ENCODE peak calls at places on chromosomes 5 and 9, in six cellular contexts. One of them, this sample, is unnamed.

GRCh38 chr5:7047862-7048261 is 334.6 kb downstream of the TENT4A start:
- DNase-seq in endothelial cell of umbilical vein: no peak
- DNase-seq in fibroblast of lung: no peak
- DNase-seq in mammary epithelial cell: no peak
- DNase-seq in GM12878: no peak
- DNase-seq in IMR-90: no peak
- DNase-seq in this sample: no peak

GRCh38 chr5:172284275-172284971 is 859 bp upstream of the UBTD2 start:
- DNase-seq in IMR-90: no peak
- DNase-seq in mammary epithelial cell: no peak
- DNase-seq in GM12878: no peak
- DNase-seq in fibroblast of lung: peak
- DNase-seq in endothelial cell of umbilical vein: peak
- DNase-seq in this sample: peak

GRCh38 chr5:5270958-5271605 is 131.0 kb downstream of the ADAMTS16 start:
- DNase-seq in IMR-90: peak
- DNase-seq in endothelial cell of umbilical vein: peak
- DNase-seq in GM12878: no peak
- DNase-seq in fibroblast of lung: peak
- DNase-seq in mammary epithelial cell: peak
- DNase-seq in this sample: peak

GRCh38 chr9:133148351-133149129 is 15.2 kb downstream of the GBGT1 start:
- DNase-seq in mammary epithelial cell: peak
- DNase-seq in GM12878: no peak
- DNase-seq in IMR-90: peak
- DNase-seq in endothelial cell of umbilical vein: peak
- DNase-seq in fibroblast of lung: peak
- DNase-seq in this sample: peak

GRCh38 chr9:132224645-132225044 is 62.8 kb downstream of the NTNG2 start:
- DNase-seq in GM12878: no peak
- DNase-seq in endothelial cell of umbilical vein: no peak
- DNase-seq in mammary epithelial cell: no peak
- DNase-seq in IMR-90: no peak
- DNase-seq in fibroblast of lung: no peak
- DNase-seq in this sample: peak

GRCh38 chr5:85648495-85648894 is 969.2 kb upstream of the COX7C start:
- DNase-seq in GM12878: no peak
- DNase-seq in fibroblast of lung: no peak
- DNase-seq in mammary epithelial cell: no peak
- DNase-seq in IMR-90: no peak
- DNase-seq in endothelial cell of umbilical vein: no peak
- DNase-seq in this sample: no peak

GRCh38 chr5:58999804-59000595 is 417.1 kb downstream of the RAB3C start:
- DNase-seq in fibroblast of lung: peak
- DNase-seq in GM12878: no peak
- DNase-seq in endothelial cell of umbilical vein: no peak
- DNase-seq in IMR-90: no peak
- DNase-seq in mammary epithelial cell: no peak
- DNase-seq in this sample: no peak

GRCh38 chr9:129774791-129775149 is 21.9 kb upstream of the PTGES start:
- DNase-seq in GM12878: no peak
- DNase-seq in mammary epithelial cell: no peak
- DNase-seq in IMR-90: no peak
- DNase-seq in fibroblast of lung: no peak
- DNase-seq in endothelial cell of umbilical vein: no peak
- DNase-seq in this sample: no peak

GRCh38 chr5:94778712-94779111 is 160.2 kb downstream of the SLF1 start:
- DNase-seq in GM12878: no peak
- DNase-seq in mammary epithelial cell: no peak
- DNase-seq in fibroblast of lung: no peak
- DNase-seq in endothelial cell of umbilical vein: no peak
- DNase-seq in IMR-90: no peak
- DNase-seq in this sample: no peak

GRCh38 chr5:40428129-40428528 is 251.6 kb upstream of the PTGER4 start:
- DNase-seq in mammary epithelial cell: peak
- DNase-seq in fibroblast of lung: peak
- DNase-seq in endothelial cell of umbilical vein: peak
- DNase-seq in GM12878: no peak
- DNase-seq in IMR-90: peak
- DNase-seq in this sample: peak

GRCh38 chr9:93810028-93810971 is 144.9 kb downstream of the BARX1 start:
- DNase-seq in IMR-90: no peak
- DNase-seq in endothelial cell of umbilical vein: no peak
- DNase-seq in fibroblast of lung: no peak
- DNase-seq in GM12878: no peak
- DNase-seq in mammary epithelial cell: no peak
- DNase-seq in this sample: no peak

GRCh38 chr5:9786378-9787360 is 156.5 kb upstream of the TAS2R1 start:
- DNase-seq in fibroblast of lung: no peak
- DNase-seq in GM12878: no peak
- DNase-seq in endothelial cell of umbilical vein: no peak
- DNase-seq in IMR-90: no peak
- DNase-seq in mammary epithelial cell: no peak
- DNase-seq in this sample: no peak

GRCh38 chr9:77999231-77999631 is 32.4 kb downstream of the GNAQ start:
- DNase-seq in GM12878: no peak
- DNase-seq in endothelial cell of umbilical vein: peak
- DNase-seq in fibroblast of lung: peak
- DNase-seq in IMR-90: peak
- DNase-seq in mammary epithelial cell: no peak
- DNase-seq in this sample: no peak

GRCh38 chr5:176578391-176578808 is 29.3 kb downstream of the CDHR2 start:
- DNase-seq in endothelial cell of umbilical vein: peak
- DNase-seq in fibroblast of lung: peak
- DNase-seq in mammary epithelial cell: peak
- DNase-seq in IMR-90: peak
- DNase-seq in GM12878: no peak
- DNase-seq in this sample: peak

GRCh38 chr9:134983094-134983493 is 65.4 kb upstream of the FCN1 start:
- DNase-seq in endothelial cell of umbilical vein: peak
- DNase-seq in IMR-90: no peak
- DNase-seq in mammary epithelial cell: no peak
- DNase-seq in GM12878: peak
- DNase-seq in fibroblast of lung: no peak
- DNase-seq in this sample: peak

GRCh38 chr5:163350083-163350482 is 87.3 kb upstream of the CCNG1 start:
- DNase-seq in endothelial cell of umbilical vein: no peak
- DNase-seq in IMR-90: no peak
- DNase-seq in mammary epithelial cell: no peak
- DNase-seq in GM12878: no peak
- DNase-seq in fibroblast of lung: no peak
- DNase-seq in this sample: peak

GRCh38 chr9:69785757-69786156 is 25.9 kb upstream of the PTAR1 start:
- DNase-seq in IMR-90: peak
- DNase-seq in fibroblast of lung: peak
- DNase-seq in GM12878: no peak
- DNase-seq in mammary epithelial cell: peak
- DNase-seq in endothelial cell of umbilical vein: peak
- DNase-seq in this sample: no peak

DNA sequence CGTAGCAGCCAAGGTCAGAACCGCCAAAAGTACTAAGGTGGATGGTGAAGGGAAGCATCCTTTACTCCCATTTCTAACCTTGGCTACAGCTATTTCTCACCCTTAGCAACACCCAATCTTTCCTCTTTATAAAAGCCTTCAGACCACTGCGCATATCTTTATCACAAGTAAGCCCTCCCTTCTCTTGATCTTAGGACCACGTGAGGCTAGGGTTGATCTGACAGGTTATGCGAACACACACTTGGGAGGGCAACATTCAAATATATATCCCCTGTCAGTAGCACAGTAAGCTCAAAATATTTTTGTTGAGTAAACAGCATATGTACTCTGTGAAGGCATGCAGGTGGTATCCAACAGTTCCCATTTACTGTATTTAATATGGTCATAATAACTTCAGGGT is 1.5 kb downstream of the ARSB start:
- DNase-seq in IMR-90: no peak
- DNase-seq in fibroblast of lung: no peak
- DNase-seq in mammary epithelial cell: no peak
- DNase-seq in GM12878: no peak
- DNase-seq in endothelial cell of umbilical vein: no peak
- DNase-seq in this sample: no peak
- H3K4me2 ChIP-seq in IMR-90: peak
- H3K4me2 ChIP-seq in fibroblast of lung: peak
- H3K4me2 ChIP-seq in mammary epithelial cell: peak
- H3K4me2 ChIP-seq in GM12878: peak
- H3K4me2 ChIP-seq in endothelial cell of umbilical vein: peak
- H3K4me2 ChIP-seq in this sample: peak

DNA sequence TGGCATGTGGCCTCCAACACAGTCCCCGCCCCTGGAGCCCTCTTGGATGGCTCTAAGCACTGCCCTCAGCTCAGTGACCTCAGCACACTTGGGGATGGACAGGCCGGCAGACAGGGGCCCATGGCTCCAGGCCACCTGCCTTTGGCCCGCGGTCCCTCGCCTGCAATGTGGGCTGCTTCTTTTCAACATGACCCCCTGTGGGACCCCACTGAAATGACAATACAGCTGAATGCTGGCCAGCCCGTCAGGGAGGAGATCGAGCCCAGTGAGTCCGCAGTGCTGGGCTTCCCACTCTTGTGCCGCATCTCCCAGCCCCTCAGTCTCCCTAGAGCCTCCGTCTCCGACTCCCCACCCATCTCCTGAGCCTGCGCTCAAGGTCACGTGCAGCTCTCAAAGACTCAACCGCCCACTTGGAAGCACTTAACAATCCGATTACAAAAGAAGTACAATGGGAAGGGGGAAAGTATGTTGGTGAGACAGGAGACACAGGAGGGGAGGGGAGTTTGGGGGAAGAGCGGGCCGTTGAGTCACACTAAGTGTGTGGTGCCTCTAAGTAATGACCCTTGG is 238.9 kb downstream of the HSPA4 start:
- DNase-seq in fibroblast of lung: peak
- DNase-seq in GM12878: no peak
- DNase-seq in endothelial cell of umbilical vein: no peak
- DNase-seq in mammary epithelial cell: no peak
- DNase-seq in IMR-90: no peak
- DNase-seq in this sample: no peak
- H3K27ac ChIP-seq in fibroblast of lung: no peak
- H3K27ac ChIP-seq in GM12878: no peak
- H3K27ac ChIP-seq in endothelial cell of umbilical vein: no peak
- H3K27ac ChIP-seq in mammary epithelial cell: no peak
- H3K27ac ChIP-seq in IMR-90: no peak
- H3K27ac ChIP-seq in this sample: no peak

DNA sequence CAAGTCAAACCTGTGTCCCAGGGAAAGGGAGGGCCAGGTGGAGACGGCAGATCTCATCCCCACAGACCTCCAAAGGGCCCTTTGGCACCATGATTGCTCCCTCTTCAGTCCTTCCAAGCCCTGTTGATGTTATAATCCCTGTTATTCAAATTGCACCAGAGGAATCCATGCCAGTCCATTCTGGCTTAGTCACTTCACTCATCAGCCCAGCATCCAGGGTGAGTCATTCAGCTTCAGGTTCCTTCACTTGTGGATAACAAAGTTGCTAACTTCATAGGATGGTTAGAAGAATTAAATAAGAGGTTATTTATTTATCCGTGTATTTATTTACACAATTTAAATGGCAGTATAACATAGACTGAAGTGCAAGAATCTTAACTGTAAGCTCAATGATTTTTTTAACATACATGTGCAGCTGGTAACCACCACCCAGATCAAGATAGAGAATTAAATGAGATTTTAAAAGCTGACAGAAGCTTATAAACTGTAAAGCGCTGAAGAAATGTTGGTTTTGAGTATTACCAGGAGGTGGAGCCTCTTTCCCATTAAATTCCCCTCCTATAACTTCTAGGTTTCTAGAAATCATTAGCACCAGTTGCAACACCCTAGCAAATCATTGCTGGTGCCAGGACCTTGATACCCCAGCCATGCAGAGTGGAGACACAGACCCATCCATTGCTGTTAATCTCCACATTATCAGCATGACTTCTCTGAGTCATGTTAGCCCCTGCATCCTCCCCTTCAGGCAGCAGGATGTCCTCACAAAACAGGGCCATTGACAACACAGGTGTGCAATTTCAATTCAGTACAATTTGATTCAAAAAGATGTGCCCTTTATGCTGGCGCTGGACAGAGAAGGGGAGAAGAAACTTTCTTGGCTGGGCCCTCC is 77.4 kb downstream of the SEC61B start:
- DNase-seq in fibroblast of lung: peak
- DNase-seq in endothelial cell of umbilical vein: peak
- DNase-seq in mammary epithelial cell: peak
- DNase-seq in IMR-90: peak
- DNase-seq in GM12878: no peak
- DNase-seq in this sample: peak
- TF ChIP-seq CTCF in fibroblast of lung: peak
- TF ChIP-seq CTCF in endothelial cell of umbilical vein: no peak
- TF ChIP-seq CTCF in mammary epithelial cell: peak
- TF ChIP-seq CTCF in IMR-90: peak
- TF ChIP-seq CTCF in GM12878: peak
- TF ChIP-seq CTCF in this sample: no peak

DNA sequence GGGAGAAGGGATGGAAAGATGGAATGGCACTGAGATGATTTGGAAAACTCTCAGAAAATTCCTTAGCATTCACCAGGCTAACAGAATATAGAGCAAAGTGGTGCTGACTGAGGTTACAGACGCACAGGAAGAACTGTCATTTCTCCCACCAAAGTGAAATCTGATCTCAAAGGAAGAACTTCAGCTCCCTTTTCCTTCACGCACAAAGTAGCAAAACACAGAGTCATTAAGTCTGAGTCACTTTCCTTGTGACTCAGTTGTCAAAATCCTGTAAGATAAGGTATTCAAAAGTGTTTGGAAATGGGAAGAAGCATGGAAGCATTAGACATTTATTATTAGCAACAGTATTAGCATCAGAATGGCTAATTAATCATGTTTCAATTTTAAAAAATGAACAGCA is 11.7 kb downstream of the MPDZ start:
- DNase-seq in IMR-90: peak
- DNase-seq in mammary epithelial cell: peak
- DNase-seq in GM12878: no peak
- DNase-seq in fibroblast of lung: peak
- DNase-seq in endothelial cell of umbilical vein: peak
- DNase-seq in this sample: peak
- H3K4me2 ChIP-seq in IMR-90: no peak
- H3K4me2 ChIP-seq in mammary epithelial cell: peak
- H3K4me2 ChIP-seq in GM12878: no peak
- H3K4me2 ChIP-seq in fibroblast of lung: peak
- H3K4me2 ChIP-seq in endothelial cell of umbilical vein: peak
- H3K4me2 ChIP-seq in this sample: peak

DNA sequence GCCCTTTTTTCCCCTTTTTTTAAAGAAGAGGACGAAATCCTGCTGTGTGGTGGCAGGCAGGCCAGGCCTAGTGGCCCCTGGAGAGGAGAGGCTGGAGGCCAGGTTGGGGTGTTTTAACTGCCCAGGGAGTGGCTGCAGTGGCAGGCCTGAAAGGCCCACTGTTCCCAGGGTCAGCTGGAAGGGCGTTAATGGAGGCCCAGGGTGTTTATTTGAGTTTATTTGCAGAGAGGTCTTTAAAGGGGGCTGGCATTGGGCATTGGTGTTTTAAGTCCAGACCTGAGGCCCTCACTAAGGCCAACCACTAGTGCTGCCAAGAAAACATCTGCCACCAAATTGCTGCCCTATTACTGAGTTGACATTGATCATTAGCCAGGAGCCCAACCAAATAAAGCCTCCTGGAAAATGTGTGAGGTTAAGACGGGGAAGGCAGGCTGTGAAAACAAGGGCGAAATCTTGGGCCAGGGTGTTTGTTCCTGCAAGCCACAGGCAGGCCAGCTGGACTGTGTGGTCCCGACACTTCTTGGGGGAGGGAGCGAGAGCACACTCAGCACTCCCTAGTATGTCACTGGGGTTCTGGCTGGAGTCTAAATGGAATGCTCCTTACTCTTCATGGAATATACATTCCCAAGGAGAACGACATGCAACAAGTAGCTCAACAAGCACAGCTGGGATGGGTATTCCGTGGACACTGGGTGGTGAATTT is 5.1 kb downstream of the JADE2 start:
- DNase-seq in mammary epithelial cell: no peak
- DNase-seq in endothelial cell of umbilical vein: no peak
- DNase-seq in fibroblast of lung: no peak
- DNase-seq in GM12878: no peak
- DNase-seq in IMR-90: peak
- DNase-seq in this sample: peak
- H3K27ac ChIP-seq in mammary epithelial cell: no peak
- H3K27ac ChIP-seq in endothelial cell of umbilical vein: no peak
- H3K27ac ChIP-seq in fibroblast of lung: peak
- H3K27ac ChIP-seq in GM12878: peak
- H3K27ac ChIP-seq in IMR-90: peak
- H3K27ac ChIP-seq in this sample: no peak